ENCODE peak calls at places on chromosomes 11 and 22, in six cellular contexts. S is HepG2, I is SK-N-SH, A is H1, V is K562, O is GM12878. F is an unnamed sample. For H3K27me3, the result is how much of the 10 kb centered on the place peaks cover.

GRCh38 chr11:132352497-132352896 is 982.1 kb downstream of the NTM start:
- DNase-seq in I (no peak), A (no peak), V (no peak), S (no peak), O (no peak), F (no peak)

GRCh38 chr22:48378673-48379072 is 1449.0 kb downstream of the BRD1 start:
- DNase-seq in I (no peak), A (peak), S (no peak), O (no peak), V (no peak), F (no peak)

GRCh38 chr22:44600386-44600785 is 101.6 kb upstream of the PRR5 start:
- DNase-seq in S (no peak), O (no peak), A (no peak), I (no peak), V (no peak), F (peak)

GRCh38 chr22:47370448-47371262 is 608.2 kb downstream of the TBC1D22A start:
- DNase-seq in I (peak), O (no peak), S (no peak), V (no peak), A (no peak), F (no peak)

GRCh38 chr22:44988671-44989070 is 21.1 kb downstream of the PHF21B start:
- DNase-seq in O (no peak), A (no peak), S (no peak), V (no peak), I (no peak), F (no peak)

GRCh38 chr22:38733329-38734202 is 22.2 kb downstream of the SUN2 start:
- DNase-seq in O (no peak), A (peak), V (peak), I (peak), S (peak), F (peak)

GRCh38 chr11:6992457-6993431 is 27.4 kb downstream of the ZNF214 start:
- DNase-seq in A (no peak), I (no peak), S (no peak), O (no peak), V (no peak), F (no peak)

GRCh38 chr11:17163296-17163695 is 44.5 kb downstream of the PIK3C2A start:
- DNase-seq in A (no peak), I (no peak), S (no peak), V (no peak), O (no peak), F (no peak)

GRCh38 chr11:96154802-96155520 is 188.0 kb downstream of the MAML2 start:
- DNase-seq in I (no peak), V (no peak), S (no peak), A (no peak), O (no peak), F (no peak)

GRCh38 chr11:21820176-21820575 is 372.7 kb upstream of the ANO5 start:
- DNase-seq in V (no peak), O (no peak), S (no peak), A (no peak), I (peak), F (no peak)

GRCh38 chr11:102319544-102319943 is 2.3 kb downstream of the BIRC3 start:
- DNase-seq in V (no peak), I (no peak), A (no peak), S (no peak), O (no peak), F (no peak)

GRCh38 chr22:47631571-47632102 is 869.2 kb downstream of the TBC1D22A start:
- DNase-seq in O (no peak), V (peak), S (no peak), A (no peak), I (peak), F (no peak)

GRCh38 chr11:111336582-111337256 is 38.4 kb downstream of the POU2AF3 start:
- DNase-seq in I (no peak), S (peak), V (no peak), O (no peak), A (no peak), F (no peak)

GRCh38 chr22:44316393-44317162 is 3.8 kb upstream of the SHISAL1 start:
- DNase-seq in S (no peak), O (no peak), A (no peak), V (no peak), I (no peak), F (no peak)

GRCh38 chr11:114348200-114349191 is 51.8 kb downstream of the C11orf71 start:
- DNase-seq in O (no peak), V (peak), A (peak), S (peak), I (peak), F (peak)

GRCh38 chr11:88813233-88813915 is 252.4 kb downstream of the GRM5 start:
- DNase-seq in A (no peak), S (no peak), O (no peak), I (no peak), V (no peak), F (no peak)

GRCh38 chr22:42416671-42417230 is 15.5 kb downstream of the NFAM1 start:
- DNase-seq in V (no peak), S (no peak), I (no peak), A (no peak), O (no peak), F (no peak)

GRCh38 chr11:79342686-79343085 is 98.1 kb downstream of the TENM4 start:
- DNase-seq in I (peak), V (no peak), A (no peak), O (no peak), S (no peak), F (no peak)

GRCh38 chr11:64642418-64642735 is 51.4 kb downstream of the SLC22A12 start:
- DNase-seq in A (no peak), S (no peak), I (no peak), V (no peak), O (no peak), F (no peak)

GRCh38 chr11:119728226-119728626 is 774 bp downstream of the NECTIN1 start:
- DNase-seq in O (no peak), V (no peak), S (no peak), I (no peak), A (no peak), F (no peak)

GRCh38 chr11:70567680-70568503 is 169.6 kb downstream of the CTTN start:
- DNase-seq in A (no peak), O (no peak), S (no peak), V (no peak), I (no peak), F (peak)

GRCh38 chr22:48819232-48819631 is 1008.4 kb downstream of the BRD1 start:
- DNase-seq in S (no peak), I (no peak), A (no peak), O (no peak), V (no peak), F (no peak)

GRCh38 chr11:128928400-128928799 is 14.3 kb downstream of the TP53AIP1 start:
- DNase-seq in V (no peak), I (no peak), A (no peak), O (peak), S (no peak), F (no peak)

GRCh38 chr22:44914026-44914721 is 95.6 kb downstream of the PHF21B start:
- DNase-seq in V (no peak), S (no peak), I (no peak), A (no peak), O (no peak), F (no peak)

GRCh38 chr11:77112641-77113381 is 10.2 kb downstream of the OMP start:
- DNase-seq in I (no peak), S (no peak), A (no peak), O (no peak), V (no peak), F (no peak)

GRCh38 chr11:16841481-16841880 is 103.0 kb downstream of the C11orf58 start:
- DNase-seq in V (no peak), I (no peak), O (no peak), S (no peak), A (no peak), F (no peak)

GRCh38 chr11:57276169-57276854 is 39.3 kb upstream of the APLNR start:
- DNase-seq in V (no peak), I (no peak), O (no peak), S (no peak), A (no peak), F (no peak)

GRCh38 chr11:59429924-59430516 is 3.8 kb upstream of the OR5A2 start:
- DNase-seq in A (peak), V (peak), O (peak), S (peak), I (peak), F (peak)
- TF ChIP-seq GABPA in A (no peak), V (no peak), O (no peak), S (no peak), I (no peak), F (no peak)

GRCh38 chr11:123362941-123363340 is 67.1 kb upstream of the GRAMD1B start:
- DNase-seq in O (no peak), V (no peak), I (no peak), S (no peak), A (no peak), F (peak)
- H3K27me3 ChIP-seq in O (under half), V (under half), I (under half), S (under half), A (under half), F (under half)

GRCh38 chr11:107679255-107680024 is 32.4 kb downstream of the SLN start:
- DNase-seq in O (peak), V (no peak), I (no peak), S (no peak), A (no peak), F (no peak)
- TF ChIP-seq GABPA in O (no peak), V (no peak), I (no peak), S (no peak), A (no peak), F (no peak)

GRCh38 chr11:124868322-124869274 is 3.4 kb downstream of the ROBO3 start:
- DNase-seq in S (no peak), I (no peak), A (no peak), V (no peak), O (no peak), F (no peak)
- H3K27me3 ChIP-seq in S (under half), I (half or more), A (half or more), V (half or more), O (under half), F (half or more)

GRCh38 chr11:55956521-55956920 is 13.2 kb downstream of the OR10AG1 start:
- DNase-seq in A (no peak), S (peak), I (no peak), V (no peak), O (no peak), F (no peak)
- TF ChIP-seq GABPA in A (no peak), S (no peak), I (no peak), V (no peak), O (no peak), F (no peak)

GRCh38 chr22:50068096-50068495 is 10.0 kb upstream of the TTLL8 start:
- DNase-seq in V (no peak), I (no peak), A (no peak), S (no peak), O (no peak), F (no peak)

GRCh38 chr22:50071432-50072166 is 13.5 kb upstream of the TTLL8 start:
- DNase-seq in I (no peak), S (no peak), O (no peak), V (no peak), A (no peak), F (no peak)

GRCh38 chr22:50072167-50072555 is 13.1 kb downstream of the MLC1 start:
- DNase-seq in S (no peak), A (no peak), O (no peak), V (no peak), I (no peak), F (no peak)

GRCh38 chr22:50072714-50073538 is 12.3 kb downstream of the MLC1 start:
- DNase-seq in O (no peak), I (peak), V (no peak), S (no peak), A (no peak), F (no peak)

GRCh38 chr22:50070366-50070765 is 12.3 kb upstream of the TTLL8 start:
- DNase-seq in I (no peak), O (no peak), V (no peak), S (no peak), A (no peak), F (no peak)
- H3K27me3 ChIP-seq in I (under half), O (under half), V (under half), S (under half), A (under half), F (under half)

DNA sequence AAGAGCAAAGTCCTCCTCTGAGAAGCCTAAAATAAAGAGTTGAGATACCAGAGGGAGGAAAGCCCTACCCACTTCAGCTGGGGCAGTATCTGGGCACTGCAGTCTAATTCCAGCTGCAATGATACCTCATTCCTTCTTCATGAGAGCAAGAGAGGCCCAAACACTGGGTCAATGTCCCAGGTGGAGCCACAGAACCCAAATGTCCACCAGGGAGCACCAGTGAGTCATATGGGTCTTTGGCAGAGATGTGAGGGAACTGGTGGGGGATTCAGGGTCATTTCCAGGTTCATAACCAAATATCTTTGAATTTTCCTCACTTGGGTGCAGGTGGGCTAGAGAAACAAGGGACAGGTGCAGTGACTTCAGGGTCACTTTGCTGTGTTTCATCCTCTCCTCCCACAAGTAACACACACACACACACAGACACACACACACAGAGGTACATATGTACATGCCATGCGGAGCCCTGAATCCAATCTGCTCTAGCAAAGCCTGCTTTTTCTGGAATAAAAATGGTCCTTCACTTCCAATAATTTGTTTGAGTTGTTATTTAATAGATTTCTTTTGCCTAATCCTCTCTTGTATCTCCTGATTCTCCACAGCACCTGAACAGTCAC is 585.4 kb downstream of the SOX6 start:
- DNase-seq in V (peak), O (no peak), A (peak), S (peak), I (no peak), F (no peak)
- TF ChIP-seq GABPA in V (no peak), O (no peak), A (no peak), S (no peak), I (no peak), F (no peak)

F was measured in HL-60.